ENCODE peak calls at places on chromosomes 16 and 17, in four cellular contexts. B is left colon; Y is lower lobe of right lung; X is activated CD8-positive, alpha-beta memory T cell treated with anti-CD3 and anti-CD28 coated beads, Interleukin-2, amount 10 ng/mL, durations not matched to agents 7 days and 5 days. D is an unnamed sample.

GRCh38 chr16:7390974-7391373 is 58.3 kb downstream of the RBFOX1 start:
- ATAC-seq in B (no peak), Y (no peak), X (no peak), D (no peak)

GRCh38 chr17:33594000-33594399 is 300.9 kb upstream of the ASIC2 start:
- ATAC-seq in X (no peak), B (no peak), Y (no peak), D (no peak)

GRCh38 chr17:60463157-60463820 is 41.0 kb downstream of the CHCT1 start:
- ATAC-seq in Y (no peak), X (no peak), B (no peak), D (no peak)

GRCh38 chr17:30997842-30998241 is 27.0 kb downstream of the RNF135 start:
- ATAC-seq in B (peak), X (no peak), Y (no peak), D (peak)

GRCh38 chr16:11213373-11213772 is 42.6 kb downstream of the SOCS1 start:
- ATAC-seq in Y (peak), B (no peak), X (no peak), D (peak)

GRCh38 chr17:64580384-64581307 is 73.9 kb downstream of the CEP95 start:
- ATAC-seq in B (no peak), X (peak), Y (no peak), D (no peak)

GRCh38 chr16:30470632-30471007 is 1.9 kb upstream of the ITGAL start:
- ATAC-seq in B (no peak), Y (no peak), X (no peak), D (no peak)

GRCh38 chr17:2400474-2400866 is 390 bp downstream of the MNT start:
- ATAC-seq in X (no peak), B (peak), Y (no peak), D (no peak)

GRCh38 chr17:50128441-50129302 is 1.3 kb downstream of the SAMD14 start:
- ATAC-seq in Y (no peak), B (peak), X (no peak), D (no peak)

GRCh38 chr17:42141382-42141781 is 13.4 kb downstream of the RAB5C start:
- ATAC-seq in B (no peak), Y (no peak), X (no peak), D (no peak)

GRCh38 chr17:79808763-79809529 is 12.1 kb upstream of the CBX8 start:
- ATAC-seq in Y (peak), B (peak), X (peak), D (peak)

GRCh38 chr16:82882249-82882648 is 255.5 kb downstream of the CDH13 start:
- ATAC-seq in Y (no peak), B (no peak), X (no peak), D (no peak)

GRCh38 chr17:42233994-42234393 is 39.7 kb upstream of the GHDC start:
- ATAC-seq in B (no peak), X (no peak), Y (no peak), D (no peak)

D was measured in esophagus mucosa.